ENCODE peak calls at places on chromosomes 6 and 20, in eight cellular contexts. N is fibroblast of mammary gland, P is PC-9, I is MCF 10A, D is GM04503, Q is Peyer's patch, Y is HT1080, J is hypothalamus. U is an unnamed sample.

GRCh38 chr6:166420351-166420750 is 37.6 kb upstream of the MPC1 start:
- DNase-seq in I (peak), Y (no peak), J (no peak), N (peak), Q (no peak), D (no peak), P (no peak), U (no peak)

GRCh38 chr20:25867776-25868649 is 171.4 kb upstream of the ZNF337 start:
- DNase-seq in J (peak), Y (no peak), Q (peak), P (peak), N (peak), I (no peak), D (no peak), U (peak)

GRCh38 chr20:61979701-61980635 is 85.7 kb downstream of the TAF4 start:
- DNase-seq in Q (no peak), N (no peak), Y (no peak), J (no peak), D (no peak), I (no peak), P (no peak), U (peak)

GRCh38 chr20:57398231-57398821 is 7.1 kb downstream of the RBM38 start:
- DNase-seq in N (no peak), I (no peak), D (no peak), Y (no peak), P (no peak), Q (peak), J (no peak), U (peak)

GRCh38 chr6:37493047-37493995 is 6.4 kb downstream of the CCDC167 start:
- DNase-seq in Q (no peak), Y (no peak), P (no peak), N (no peak), J (no peak), D (no peak), I (no peak), U (no peak)

GRCh38 chr20:53869466-53870258 is 200.7 kb downstream of the BCAS1 start:
- DNase-seq in P (peak), D (no peak), N (peak), Y (peak), J (no peak), I (peak), Q (peak), U (no peak)

GRCh38 chr6:8047466-8048292 is 16.5 kb downstream of the BLOC1S5 start:
- DNase-seq in Q (no peak), N (peak), D (no peak), P (peak), I (peak), J (no peak), Y (peak), U (no peak)

GRCh38 chr20:38825901-38826625 is 20.6 kb downstream of the PPP1R16B start:
- DNase-seq in I (peak), D (peak), Q (no peak), Y (peak), P (peak), J (no peak), N (peak), U (no peak)

GRCh38 chr6:28488916-28489365 is 26.7 kb downstream of the GPX6 start:
- DNase-seq in I (peak), J (no peak), Q (no peak), P (peak), N (peak), D (peak), Y (peak), U (no peak)

GRCh38 chr6:144661101-144661806 is 376.1 kb downstream of the UTRN start:
- DNase-seq in P (no peak), N (peak), D (no peak), I (no peak), J (no peak), Q (no peak), Y (no peak), U (no peak)

GRCh38 chr20:38201356-38201755 is 36.3 kb upstream of the TGM2 start:
- DNase-seq in D (no peak), I (peak), Q (no peak), N (peak), P (peak), Y (peak), J (no peak), U (peak)

GRCh38 chr20:56429496-56429895 is 17.4 kb downstream of the CASS4 start:
- DNase-seq in N (peak), J (no peak), Q (no peak), P (no peak), I (no peak), D (peak), Y (peak), U (no peak)

GRCh38 chr20:14413835-14414234 is 76.4 kb upstream of the FLRT3 start:
- DNase-seq in Y (no peak), J (no peak), P (no peak), N (no peak), D (no peak), I (no peak), Q (no peak), U (no peak)

GRCh38 chr20:53922901-53923314 is 147.5 kb downstream of the BCAS1 start:
- DNase-seq in J (no peak), Q (peak), D (no peak), Y (no peak), I (no peak), P (no peak), N (peak), U (no peak)

GRCh38 chr6:160069050-160069454 is 52.6 kb upstream of the SLC22A1 start:
- DNase-seq in I (no peak), N (no peak), Q (peak), J (no peak), D (no peak), Y (no peak), P (no peak), U (no peak)

U was measured in chondrocyte.